ENCODE peak calls at places on chromosomes 2 and 18, in seven cellular contexts. One of them, this sample, is unnamed.

GRCh38 chr18:12531747-12532146 is 124.0 kb downstream of the PRELID3A start:
- DNase-seq in endothelial cell of umbilical vein: no peak
- DNase-seq in HFF-Myc: no peak
- DNase-seq in NCI-H774: no peak
- DNase-seq in GM12878: no peak
- DNase-seq in stimulated activated CD4-positive, alpha-beta T cell treated with anti-CD3 and anti-CD28 coated beads, TNF-alpha, amount 100 ng/mL, for 48 hours: no peak
- DNase-seq in stimulated activated CD8-positive, alpha-beta memory T cell treated with anti-CD3 and anti-CD28 coated beads, Interleukin-7, amount 100 ng/mL, for 1 hour: no peak
- DNase-seq in this sample: no peak

GRCh38 chr18:67517224-67517765 is 775 bp upstream of the DSEL start:
- DNase-seq in endothelial cell of umbilical vein: no peak
- DNase-seq in HFF-Myc: no peak
- DNase-seq in NCI-H774: no peak
- DNase-seq in GM12878: no peak
- DNase-seq in stimulated activated CD4-positive, alpha-beta T cell treated with anti-CD3 and anti-CD28 coated beads, TNF-alpha, amount 100 ng/mL, for 48 hours: peak; percentile 0
- DNase-seq in stimulated activated CD8-positive, alpha-beta memory T cell treated with anti-CD3 and anti-CD28 coated beads, Interleukin-7, amount 100 ng/mL, for 1 hour: no peak
- DNase-seq in this sample: no peak

GRCh38 chr2:98295275-98295674 is 51.0 kb upstream of the CNGA3 start:
- DNase-seq in endothelial cell of umbilical vein: no peak
- DNase-seq in HFF-Myc: no peak
- DNase-seq in NCI-H774: no peak
- DNase-seq in GM12878: no peak
- DNase-seq in stimulated activated CD4-positive, alpha-beta T cell treated with anti-CD3 and anti-CD28 coated beads, TNF-alpha, amount 100 ng/mL, for 48 hours: no peak
- DNase-seq in stimulated activated CD8-positive, alpha-beta memory T cell treated with anti-CD3 and anti-CD28 coated beads, Interleukin-7, amount 100 ng/mL, for 1 hour: no peak
- DNase-seq in this sample: no peak

GRCh38 chr2:157785200-157785599 is 90.9 kb downstream of the ACVR1 start:
- DNase-seq in endothelial cell of umbilical vein: peak; percentile 60
- DNase-seq in HFF-Myc: no peak
- DNase-seq in NCI-H774: no peak
- DNase-seq in GM12878: no peak
- DNase-seq in stimulated activated CD4-positive, alpha-beta T cell treated with anti-CD3 and anti-CD28 coated beads, TNF-alpha, amount 100 ng/mL, for 48 hours: no peak
- DNase-seq in stimulated activated CD8-positive, alpha-beta memory T cell treated with anti-CD3 and anti-CD28 coated beads, Interleukin-7, amount 100 ng/mL, for 1 hour: no peak
- DNase-seq in this sample: peak; percentile 31

GRCh38 chr2:237861-238260 is 26.0 kb downstream of the SH3YL1 start:
- DNase-seq in endothelial cell of umbilical vein: no peak
- DNase-seq in HFF-Myc: no peak
- DNase-seq in NCI-H774: no peak
- DNase-seq in GM12878: no peak
- DNase-seq in stimulated activated CD4-positive, alpha-beta T cell treated with anti-CD3 and anti-CD28 coated beads, TNF-alpha, amount 100 ng/mL, for 48 hours: no peak
- DNase-seq in stimulated activated CD8-positive, alpha-beta memory T cell treated with anti-CD3 and anti-CD28 coated beads, Interleukin-7, amount 100 ng/mL, for 1 hour: peak; percentile 1
- DNase-seq in this sample: no peak

GRCh38 chr18:33821503-33821902 is 243.5 kb downstream of the ASXL3 start:
- DNase-seq in endothelial cell of umbilical vein: no peak
- DNase-seq in HFF-Myc: no peak
- DNase-seq in NCI-H774: peak; percentile 78
- DNase-seq in GM12878: no peak
- DNase-seq in stimulated activated CD4-positive, alpha-beta T cell treated with anti-CD3 and anti-CD28 coated beads, TNF-alpha, amount 100 ng/mL, for 48 hours: no peak
- DNase-seq in stimulated activated CD8-positive, alpha-beta memory T cell treated with anti-CD3 and anti-CD28 coated beads, Interleukin-7, amount 100 ng/mL, for 1 hour: no peak
- DNase-seq in this sample: peak; percentile 7

GRCh38 chr2:60515751-60516226 is 37.7 kb downstream of the BCL11A start:
- DNase-seq in endothelial cell of umbilical vein: no peak
- DNase-seq in HFF-Myc: peak; percentile 66
- DNase-seq in NCI-H774: no peak
- DNase-seq in GM12878: peak; percentile 90
- DNase-seq in stimulated activated CD4-positive, alpha-beta T cell treated with anti-CD3 and anti-CD28 coated beads, TNF-alpha, amount 100 ng/mL, for 48 hours: no peak
- DNase-seq in stimulated activated CD8-positive, alpha-beta memory T cell treated with anti-CD3 and anti-CD28 coated beads, Interleukin-7, amount 100 ng/mL, for 1 hour: no peak
- DNase-seq in this sample: peak; percentile 79

GRCh38 chr2:174026122-174026845 is 61.1 kb upstream of the SP3 start:
- DNase-seq in endothelial cell of umbilical vein: no peak
- DNase-seq in HFF-Myc: no peak
- DNase-seq in NCI-H774: no peak
- DNase-seq in GM12878: no peak
- DNase-seq in stimulated activated CD4-positive, alpha-beta T cell treated with anti-CD3 and anti-CD28 coated beads, TNF-alpha, amount 100 ng/mL, for 48 hours: no peak
- DNase-seq in stimulated activated CD8-positive, alpha-beta memory T cell treated with anti-CD3 and anti-CD28 coated beads, Interleukin-7, amount 100 ng/mL, for 1 hour: no peak
- DNase-seq in this sample: peak; percentile 77

GRCh38 chr2:219508444-219508734 is 5.9 kb upstream of the ASIC4 start:
- DNase-seq in endothelial cell of umbilical vein: no peak
- DNase-seq in HFF-Myc: no peak
- DNase-seq in NCI-H774: no peak
- DNase-seq in GM12878: no peak
- DNase-seq in stimulated activated CD4-positive, alpha-beta T cell treated with anti-CD3 and anti-CD28 coated beads, TNF-alpha, amount 100 ng/mL, for 48 hours: no peak
- DNase-seq in stimulated activated CD8-positive, alpha-beta memory T cell treated with anti-CD3 and anti-CD28 coated beads, Interleukin-7, amount 100 ng/mL, for 1 hour: no peak
- DNase-seq in this sample: no peak

GRCh38 chr2:49973917-49974368 is 819.6 kb upstream of the FSHR start:
- DNase-seq in endothelial cell of umbilical vein: no peak
- DNase-seq in HFF-Myc: no peak
- DNase-seq in NCI-H774: peak; percentile 80
- DNase-seq in GM12878: no peak
- DNase-seq in stimulated activated CD4-positive, alpha-beta T cell treated with anti-CD3 and anti-CD28 coated beads, TNF-alpha, amount 100 ng/mL, for 48 hours: peak; percentile 24
- DNase-seq in stimulated activated CD8-positive, alpha-beta memory T cell treated with anti-CD3 and anti-CD28 coated beads, Interleukin-7, amount 100 ng/mL, for 1 hour: no peak
- DNase-seq in this sample: peak; percentile 53

GRCh38 chr18:63131106-63131943 is 188.2 kb downstream of the BCL2 start:
- DNase-seq in endothelial cell of umbilical vein: peak; percentile 52
- DNase-seq in HFF-Myc: peak; percentile 33
- DNase-seq in NCI-H774: no peak
- DNase-seq in GM12878: no peak
- DNase-seq in stimulated activated CD4-positive, alpha-beta T cell treated with anti-CD3 and anti-CD28 coated beads, TNF-alpha, amount 100 ng/mL, for 48 hours: no peak
- DNase-seq in stimulated activated CD8-positive, alpha-beta memory T cell treated with anti-CD3 and anti-CD28 coated beads, Interleukin-7, amount 100 ng/mL, for 1 hour: peak; percentile 21
- DNase-seq in this sample: no peak

GRCh38 chr2:235613671-235614070 is 119.8 kb downstream of the AGAP1 start:
- DNase-seq in endothelial cell of umbilical vein: no peak
- DNase-seq in HFF-Myc: no peak
- DNase-seq in NCI-H774: no peak
- DNase-seq in GM12878: no peak
- DNase-seq in stimulated activated CD4-positive, alpha-beta T cell treated with anti-CD3 and anti-CD28 coated beads, TNF-alpha, amount 100 ng/mL, for 48 hours: no peak
- DNase-seq in stimulated activated CD8-positive, alpha-beta memory T cell treated with anti-CD3 and anti-CD28 coated beads, Interleukin-7, amount 100 ng/mL, for 1 hour: no peak
- DNase-seq in this sample: no peak

GRCh38 chr2:42493885-42494433 is at the start of gene KCNG3:
- DNase-seq in endothelial cell of umbilical vein: peak; percentile 44
- DNase-seq in HFF-Myc: no peak
- DNase-seq in NCI-H774: peak; percentile 72
- DNase-seq in GM12878: no peak
- DNase-seq in stimulated activated CD4-positive, alpha-beta T cell treated with anti-CD3 and anti-CD28 coated beads, TNF-alpha, amount 100 ng/mL, for 48 hours: peak; percentile 37
- DNase-seq in stimulated activated CD8-positive, alpha-beta memory T cell treated with anti-CD3 and anti-CD28 coated beads, Interleukin-7, amount 100 ng/mL, for 1 hour: no peak
- DNase-seq in this sample: no peak

GRCh38 chr2:32947484-32948143 is 861 bp downstream of the LTBP1 start:
- DNase-seq in endothelial cell of umbilical vein: peak; percentile 57
- DNase-seq in HFF-Myc: no peak
- DNase-seq in NCI-H774: no peak
- DNase-seq in GM12878: no peak
- DNase-seq in stimulated activated CD4-positive, alpha-beta T cell treated with anti-CD3 and anti-CD28 coated beads, TNF-alpha, amount 100 ng/mL, for 48 hours: no peak
- DNase-seq in stimulated activated CD8-positive, alpha-beta memory T cell treated with anti-CD3 and anti-CD28 coated beads, Interleukin-7, amount 100 ng/mL, for 1 hour: no peak
- DNase-seq in this sample: peak; percentile 61

GRCh38 chr2:64914735-64915509 is 74.3 kb upstream of the SLC1A4 start:
- DNase-seq in endothelial cell of umbilical vein: no peak
- DNase-seq in HFF-Myc: peak; percentile 36
- DNase-seq in NCI-H774: no peak
- DNase-seq in GM12878: peak; percentile 96
- DNase-seq in stimulated activated CD4-positive, alpha-beta T cell treated with anti-CD3 and anti-CD28 coated beads, TNF-alpha, amount 100 ng/mL, for 48 hours: no peak
- DNase-seq in stimulated activated CD8-positive, alpha-beta memory T cell treated with anti-CD3 and anti-CD28 coated beads, Interleukin-7, amount 100 ng/mL, for 1 hour: no peak
- DNase-seq in this sample: no peak

GRCh38 chr18:26052497-26052896 is 37.9 kb downstream of the SS18 start:
- DNase-seq in endothelial cell of umbilical vein: no peak
- DNase-seq in HFF-Myc: no peak
- DNase-seq in NCI-H774: no peak
- DNase-seq in GM12878: no peak
- DNase-seq in stimulated activated CD4-positive, alpha-beta T cell treated with anti-CD3 and anti-CD28 coated beads, TNF-alpha, amount 100 ng/mL, for 48 hours: no peak
- DNase-seq in stimulated activated CD8-positive, alpha-beta memory T cell treated with anti-CD3 and anti-CD28 coated beads, Interleukin-7, amount 100 ng/mL, for 1 hour: no peak
- DNase-seq in this sample: no peak

GRCh38 chr2:157444643-157445040 is 753 bp upstream of the CYTIP start:
- DNase-seq in endothelial cell of umbilical vein: no peak
- DNase-seq in HFF-Myc: no peak
- DNase-seq in NCI-H774: no peak
- DNase-seq in GM12878: no peak
- DNase-seq in stimulated activated CD4-positive, alpha-beta T cell treated with anti-CD3 and anti-CD28 coated beads, TNF-alpha, amount 100 ng/mL, for 48 hours: no peak
- DNase-seq in stimulated activated CD8-positive, alpha-beta memory T cell treated with anti-CD3 and anti-CD28 coated beads, Interleukin-7, amount 100 ng/mL, for 1 hour: no peak
- DNase-seq in this sample: no peak

GRCh38 chr2:145287686-145288085 is 767.8 kb upstream of the ZEB2 start:
- DNase-seq in endothelial cell of umbilical vein: no peak
- DNase-seq in HFF-Myc: no peak
- DNase-seq in NCI-H774: no peak
- DNase-seq in GM12878: no peak
- DNase-seq in stimulated activated CD4-positive, alpha-beta T cell treated with anti-CD3 and anti-CD28 coated beads, TNF-alpha, amount 100 ng/mL, for 48 hours: no peak
- DNase-seq in stimulated activated CD8-positive, alpha-beta memory T cell treated with anti-CD3 and anti-CD28 coated beads, Interleukin-7, amount 100 ng/mL, for 1 hour: no peak
- DNase-seq in this sample: no peak

GRCh38 chr2:231674587-231675334 is 33.6 kb upstream of the PTMA start:
- DNase-seq in endothelial cell of umbilical vein: peak; percentile 52
- DNase-seq in HFF-Myc: no peak
- DNase-seq in NCI-H774: peak; percentile 43
- DNase-seq in GM12878: no peak
- DNase-seq in stimulated activated CD4-positive, alpha-beta T cell treated with anti-CD3 and anti-CD28 coated beads, TNF-alpha, amount 100 ng/mL, for 48 hours: peak; percentile 46
- DNase-seq in stimulated activated CD8-positive, alpha-beta memory T cell treated with anti-CD3 and anti-CD28 coated beads, Interleukin-7, amount 100 ng/mL, for 1 hour: no peak
- DNase-seq in this sample: no peak

GRCh38 chr2:126700677-126701076 is 44.7 kb downstream of the GYPC start:
- DNase-seq in endothelial cell of umbilical vein: no peak
- DNase-seq in HFF-Myc: no peak
- DNase-seq in NCI-H774: no peak
- DNase-seq in GM12878: no peak
- DNase-seq in stimulated activated CD4-positive, alpha-beta T cell treated with anti-CD3 and anti-CD28 coated beads, TNF-alpha, amount 100 ng/mL, for 48 hours: no peak
- DNase-seq in stimulated activated CD8-positive, alpha-beta memory T cell treated with anti-CD3 and anti-CD28 coated beads, Interleukin-7, amount 100 ng/mL, for 1 hour: no peak
- DNase-seq in this sample: no peak

GRCh38 chr2:169756342-169756741 is 22.7 kb downstream of the KLHL23 start:
- DNase-seq in endothelial cell of umbilical vein: no peak
- DNase-seq in HFF-Myc: no peak
- DNase-seq in NCI-H774: no peak
- DNase-seq in GM12878: no peak
- DNase-seq in stimulated activated CD4-positive, alpha-beta T cell treated with anti-CD3 and anti-CD28 coated beads, TNF-alpha, amount 100 ng/mL, for 48 hours: no peak
- DNase-seq in stimulated activated CD8-positive, alpha-beta memory T cell treated with anti-CD3 and anti-CD28 coated beads, Interleukin-7, amount 100 ng/mL, for 1 hour: no peak
- DNase-seq in this sample: no peak

GRCh38 chr2:226800941-226801784 is 1.5 kb upstream of the IRS1 start:
- DNase-seq in endothelial cell of umbilical vein: peak; percentile 62
- DNase-seq in HFF-Myc: no peak
- DNase-seq in NCI-H774: peak; percentile 87
- DNase-seq in GM12878: peak; percentile 54
- DNase-seq in stimulated activated CD4-positive, alpha-beta T cell treated with anti-CD3 and anti-CD28 coated beads, TNF-alpha, amount 100 ng/mL, for 48 hours: peak; percentile 63
- DNase-seq in stimulated activated CD8-positive, alpha-beta memory T cell treated with anti-CD3 and anti-CD28 coated beads, Interleukin-7, amount 100 ng/mL, for 1 hour: peak; percentile 45
- DNase-seq in this sample: no peak

GRCh38 chr2:32496657-32497056 is 131.2 kb upstream of the TTC27 start:
- DNase-seq in endothelial cell of umbilical vein: no peak
- DNase-seq in HFF-Myc: no peak
- DNase-seq in NCI-H774: no peak
- DNase-seq in GM12878: no peak
- DNase-seq in stimulated activated CD4-positive, alpha-beta T cell treated with anti-CD3 and anti-CD28 coated beads, TNF-alpha, amount 100 ng/mL, for 48 hours: no peak
- DNase-seq in stimulated activated CD8-positive, alpha-beta memory T cell treated with anti-CD3 and anti-CD28 coated beads, Interleukin-7, amount 100 ng/mL, for 1 hour: no peak
- DNase-seq in this sample: no peak

GRCh38 chr2:54054271-54054670 is 61.1 kb upstream of the ACYP2 start:
- DNase-seq in endothelial cell of umbilical vein: no peak
- DNase-seq in HFF-Myc: no peak
- DNase-seq in NCI-H774: no peak
- DNase-seq in GM12878: peak; percentile 59
- DNase-seq in stimulated activated CD4-positive, alpha-beta T cell treated with anti-CD3 and anti-CD28 coated beads, TNF-alpha, amount 100 ng/mL, for 48 hours: no peak
- DNase-seq in stimulated activated CD8-positive, alpha-beta memory T cell treated with anti-CD3 and anti-CD28 coated beads, Interleukin-7, amount 100 ng/mL, for 1 hour: no peak
- DNase-seq in this sample: no peak

GRCh38 chr2:156279446-156279845 is 53.1 kb downstream of the NR4A2 start:
- DNase-seq in endothelial cell of umbilical vein: no peak
- DNase-seq in HFF-Myc: no peak
- DNase-seq in NCI-H774: no peak
- DNase-seq in GM12878: no peak
- DNase-seq in stimulated activated CD4-positive, alpha-beta T cell treated with anti-CD3 and anti-CD28 coated beads, TNF-alpha, amount 100 ng/mL, for 48 hours: no peak
- DNase-seq in stimulated activated CD8-positive, alpha-beta memory T cell treated with anti-CD3 and anti-CD28 coated beads, Interleukin-7, amount 100 ng/mL, for 1 hour: no peak
- DNase-seq in this sample: no peak

GRCh38 chr2:227106845-227107759 is 56.9 kb downstream of the COL4A4 start:
- DNase-seq in endothelial cell of umbilical vein: peak; percentile 32
- DNase-seq in HFF-Myc: peak; percentile 27
- DNase-seq in NCI-H774: peak; percentile 9
- DNase-seq in GM12878: no peak
- DNase-seq in stimulated activated CD4-positive, alpha-beta T cell treated with anti-CD3 and anti-CD28 coated beads, TNF-alpha, amount 100 ng/mL, for 48 hours: peak; percentile 9
- DNase-seq in stimulated activated CD8-positive, alpha-beta memory T cell treated with anti-CD3 and anti-CD28 coated beads, Interleukin-7, amount 100 ng/mL, for 1 hour: no peak
- DNase-seq in this sample: peak; percentile 47

GRCh38 chr2:238898534-238899281 is 50.8 kb downstream of the TWIST2 start:
- DNase-seq in endothelial cell of umbilical vein: no peak
- DNase-seq in HFF-Myc: no peak
- DNase-seq in NCI-H774: no peak
- DNase-seq in GM12878: no peak
- DNase-seq in stimulated activated CD4-positive, alpha-beta T cell treated with anti-CD3 and anti-CD28 coated beads, TNF-alpha, amount 100 ng/mL, for 48 hours: no peak
- DNase-seq in stimulated activated CD8-positive, alpha-beta memory T cell treated with anti-CD3 and anti-CD28 coated beads, Interleukin-7, amount 100 ng/mL, for 1 hour: no peak
- DNase-seq in this sample: no peak